ENCODE peak calls at places on chromosome 6, in ten cellular contexts. D is left ventricle myocardium inferior, C is H9, O is RWPE1, H is brain microvascular endothelial cell, B is foreskin fibroblast, R is dorsolateral prefrontal cortex, T is cardiac fibroblast, G is NB4, K is upper lobe of right lung. J is an unnamed sample.

GRCh38 chr6:33029297-33030184 is 20.1 kb upstream of the HLA-DOA start:
- DNase-seq in D (no peak), C (no peak), O (no peak), H (peak; percentile 6), B (peak; percentile 17), R (no peak), T (no peak), G (no peak), K (no peak), J (no peak)

GRCh38 chr6:79686698-79687309 is 55.7 kb downstream of the SH3BGRL2 start:
- DNase-seq in D (no peak), C (no peak), O (no peak), H (no peak), B (no peak), R (no peak), T (no peak), G (no peak), K (no peak), J (no peak)

GRCh38 chr6:12422848-12423247 is 132.7 kb downstream of the EDN1 start:
- DNase-seq in D (no peak), C (no peak), O (no peak), H (no peak), B (no peak), R (no peak), T (no peak), G (no peak), K (no peak), J (no peak)

GRCh38 chr6:53829698-53830221 is 35.0 kb downstream of the LRRC1 start:
- DNase-seq in D (no peak), C (no peak), O (no peak), H (no peak), B (no peak), R (no peak), T (no peak), G (no peak), K (no peak), J (no peak)

GRCh38 chr6:45419574-45420082 is 41.9 kb upstream of the SUPT3H start:
- DNase-seq in D (peak; percentile 50), C (peak; percentile 68), O (no peak), H (peak; percentile 24), B (peak; percentile 75), R (no peak), T (peak; percentile 63), G (peak; percentile 89), K (peak; percentile 85), J (peak; percentile 24)

GRCh38 chr6:75204959-75205775 is 686 bp downstream of the COL12A1 start:
- DNase-seq in D (no peak), C (peak; percentile 41), O (peak; percentile 53), H (peak; percentile 84), B (peak; percentile 91), R (no peak), T (peak; percentile 79), G (no peak), K (peak; percentile 80), J (peak; percentile 52)

GRCh38 chr6:57174511-57174907 is 2.4 kb downstream of the BAG2 start:
- DNase-seq in D (no peak), C (no peak), O (no peak), H (no peak), B (no peak), R (no peak), T (no peak), G (no peak), K (no peak), J (no peak)

GRCh38 chr6:52263709-52264320 is 19.5 kb upstream of the IL17F start:
- DNase-seq in D (peak; percentile 40), C (peak; percentile 66), O (peak; percentile 60), H (peak; percentile 47), B (peak; percentile 92), R (peak; percentile 62), T (peak; percentile 72), G (peak; percentile 75), K (peak; percentile 71), J (peak; percentile 71)

GRCh38 chr6:78810146-78810545 is 57.2 kb upstream of the IRAK1BP1 start:
- DNase-seq in D (no peak), C (peak; percentile 55), O (peak; percentile 55), H (peak; percentile 52), B (peak; percentile 46), R (no peak), T (peak; percentile 68), G (peak; percentile 38), K (no peak), J (no peak)

GRCh38 chr6:158955265-158955664 is 44.7 kb downstream of the RSPH3 start:
- DNase-seq in D (no peak), C (no peak), O (no peak), H (no peak), B (no peak), R (no peak), T (no peak), G (peak; percentile 53), K (no peak), J (no peak)

GRCh38 chr6:158959552-158959951 is 40.5 kb downstream of the RSPH3 start:
- DNase-seq in D (no peak), C (no peak), O (no peak), H (no peak), B (no peak), R (no peak), T (no peak), G (no peak), K (no peak), J (no peak)

GRCh38 chr6:158960046-158960445 is 40.0 kb downstream of the RSPH3 start:
- DNase-seq in D (no peak), C (no peak), O (no peak), H (no peak), B (no peak), R (no peak), T (no peak), G (no peak), K (no peak), J (no peak)

GRCh38 chr6:158962371-158962770 is 37.6 kb downstream of the RSPH3 start:
- DNase-seq in D (no peak), C (no peak), O (no peak), H (no peak), B (peak; percentile 56), R (no peak), T (no peak), G (no peak), K (no peak), J (no peak)

GRCh38 chr6:158958504-158959386 is 41.3 kb downstream of the RSPH3 start:
- DNase-seq in D (no peak), C (no peak), O (no peak), H (no peak), B (no peak), R (no peak), T (no peak), G (no peak), K (no peak), J (no peak)
- TF ChIP-seq CTCF in D (peak; percentile 26), C (peak; percentile 17), O (no peak), H (no peak), B (no peak), R (no peak), T (no peak), G (no peak), K (peak; percentile 14), J (no peak)

GRCh38 chr6:145814501-145815350 is at the start of gene FBXO30:
- DNase-seq in D (peak; percentile 93), C (peak; percentile 93), O (peak; percentile 87), H (peak; percentile 72), B (peak; percentile 97), R (peak; percentile 75), T (peak; percentile 85), G (peak; percentile 95), K (peak; percentile 94), J (peak; percentile 67)
- TF ChIP-seq CTCF in D (peak; percentile 46), C (no peak), O (no peak), H (peak; percentile 40), B (no peak), R (no peak), T (no peak), G (no peak), K (no peak), J (no peak)

DNA sequence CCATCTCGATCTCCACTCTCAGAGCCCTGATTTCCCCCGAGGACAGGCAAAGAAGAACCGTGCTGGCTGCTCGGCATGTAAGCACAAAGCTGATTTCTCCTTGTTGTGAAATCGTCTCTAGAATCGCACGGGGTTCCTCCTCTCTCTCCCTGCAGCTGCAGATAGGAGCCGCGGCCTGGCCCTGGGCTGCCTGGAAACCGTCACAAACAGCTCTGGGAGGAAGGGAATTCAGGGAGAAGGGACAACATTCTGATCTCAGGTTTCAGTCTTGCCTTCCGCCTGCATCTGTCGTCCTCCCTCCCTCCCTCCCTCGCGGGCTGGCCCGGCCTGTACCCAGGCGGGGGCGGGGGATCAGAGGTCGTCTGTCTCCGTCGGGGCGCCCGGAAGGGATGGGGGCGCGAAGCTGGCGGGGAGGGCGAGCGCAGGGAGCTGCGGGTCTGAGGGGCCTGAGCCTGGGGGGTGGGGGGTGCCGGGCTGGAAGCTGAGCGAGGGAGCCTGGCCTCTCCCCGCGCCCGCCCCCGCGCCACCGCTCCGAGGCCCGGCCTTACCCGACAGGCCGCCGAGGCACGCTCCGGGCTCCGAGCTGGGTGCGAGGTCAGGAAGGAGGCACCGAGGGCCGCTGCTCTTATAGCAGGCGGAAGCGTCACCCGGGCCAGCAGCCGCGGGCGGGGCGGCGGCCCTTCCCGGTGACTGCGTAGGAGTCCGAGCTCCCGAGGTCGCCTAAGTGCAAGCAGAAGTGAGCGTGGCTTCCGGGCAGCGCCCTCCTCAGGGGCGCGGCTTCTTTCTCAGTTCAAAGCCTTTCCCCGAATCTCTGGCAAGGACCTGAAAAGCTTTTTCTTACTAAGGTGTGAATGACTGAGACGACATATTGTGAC is at the start of gene SERPINB1:
- DNase-seq in D (peak; percentile 91), C (peak; percentile 93), O (peak; percentile 72), H (peak; percentile 92), B (peak; percentile 97), R (peak; percentile 63), T (peak; percentile 92), G (peak; percentile 97), K (peak; percentile 98), J (peak; percentile 64)
- TF ChIP-seq CTCF in D (peak; percentile 20), C (peak; percentile 31), O (no peak), H (peak; percentile 28), B (no peak), R (peak; percentile 14), T (no peak), G (no peak), K (no peak), J (no peak)

GRCh38 chr6:99427988-99428387 is 2.9 kb upstream of the PNISR start:
- DNase-seq in D (no peak), C (no peak), O (no peak), H (no peak), B (no peak), R (no peak), T (no peak), G (no peak), K (no peak), J (no peak)

GRCh38 chr6:99426454-99426762 is 1.3 kb upstream of the PNISR start:
- DNase-seq in D (no peak), C (no peak), O (no peak), H (no peak), B (no peak), R (no peak), T (no peak), G (no peak), K (no peak), J (no peak)

GRCh38 chr6:99424761-99425646 is at the start of gene PNISR:
- DNase-seq in D (peak; percentile 74), C (peak; percentile 95), O (peak; percentile 91), H (peak; percentile 99), B (peak; percentile 98), R (peak; percentile 94), T (peak; percentile 99), G (peak; percentile 99), K (peak; percentile 92), J (peak; percentile 70)

GRCh38 chr6:99424022-99424421 is 1.1 kb downstream of the PNISR start:
- DNase-seq in D (no peak), C (no peak), O (no peak), H (no peak), B (no peak), R (no peak), T (no peak), G (no peak), K (no peak), J (no peak)

GRCh38 chr6:99425647-99426453 is 742 bp upstream of the PNISR start:
- DNase-seq in D (peak; percentile 84), C (peak; percentile 94), O (peak; percentile 71), H (peak; percentile 80), B (peak; percentile 95), R (peak; percentile 89), T (peak; percentile 93), G (peak; percentile 96), K (peak; percentile 91), J (peak; percentile 31)
- TF ChIP-seq CTCF in D (peak; percentile 51), C (peak; percentile 69), O (peak; percentile 58), H (peak; percentile 68), B (peak; percentile 27), R (peak; percentile 52), T (peak; percentile 39), G (peak; percentile 55), K (peak; percentile 38), J (no peak)